ENCODE peak calls at places on chromosomes 11 and 22, in nine cellular contexts. D is ascending aorta, Q is tibial nerve, K is endothelial cell, P is progenitor cell of endocrine pancreas, L is GM23338, V is GM12878, C is IMR-90, Y is pancreas. O is an unnamed sample.

GRCh38 chr11:116879789-116880402 is 42.5 kb upstream of the APOA1 start:
- DNase-seq in D (no peak), Q (peak), K (peak), P (no peak), L (peak), V (peak), C (peak), Y (no peak), O (no peak)

GRCh38 chr11:79902493-79902892 is 461.7 kb upstream of the TENM4 start:
- DNase-seq in D (no peak), Q (no peak), K (no peak), P (no peak), L (no peak), V (no peak), C (peak), Y (no peak), O (no peak)

GRCh38 chr11:46856605-46857339 is 10.7 kb upstream of the CKAP5 start:
- DNase-seq in D (no peak), Q (no peak), K (no peak), P (no peak), L (no peak), V (no peak), C (no peak), Y (no peak), O (no peak)

GRCh38 chr11:6203327-6203726 is 2.0 kb upstream of the C11orf42 start:
- DNase-seq in D (no peak), Q (no peak), K (no peak), P (no peak), L (no peak), V (peak), C (no peak), Y (no peak), O (no peak)

GRCh38 chr22:46923394-46923793 is 160.9 kb downstream of the TBC1D22A start:
- DNase-seq in D (no peak), Q (no peak), K (no peak), P (no peak), L (no peak), V (no peak), C (no peak), Y (no peak), O (no peak)

GRCh38 chr22:49324527-49325491 is 502.9 kb downstream of the BRD1 start:
- DNase-seq in D (no peak), Q (no peak), K (no peak), P (peak), L (no peak), V (no peak), C (no peak), Y (peak), O (no peak)

GRCh38 chr22:46407748-46408147 is 72.2 kb downstream of the TRMU start:
- DNase-seq in D (no peak), Q (no peak), K (no peak), P (no peak), L (no peak), V (no peak), C (no peak), Y (no peak), O (no peak)

GRCh38 chr11:35714882-35715612 is 52.5 kb downstream of the TRIM44 start:
- DNase-seq in D (no peak), Q (no peak), K (no peak), P (no peak), L (no peak), V (peak), C (peak), Y (no peak), O (no peak)

GRCh38 chr11:73249858-73250773 is 22.0 kb upstream of the P2RY6 start:
- DNase-seq in D (no peak), Q (no peak), K (no peak), P (no peak), L (no peak), V (no peak), C (no peak), Y (no peak), O (no peak)

GRCh38 chr11:73249304-73249703 is 22.8 kb upstream of the P2RY6 start:
- DNase-seq in D (no peak), Q (no peak), K (no peak), P (no peak), L (no peak), V (peak), C (peak), Y (no peak), O (no peak)

GRCh38 chr11:73248526-73249185 is 23.5 kb upstream of the P2RY6 start:
- DNase-seq in D (no peak), Q (no peak), K (no peak), P (no peak), L (no peak), V (no peak), C (no peak), Y (no peak), O (no peak)

GRCh38 chr11:73257342-73258103 is 14.6 kb upstream of the P2RY6 start:
- DNase-seq in D (no peak), Q (peak), K (no peak), P (no peak), L (peak), V (no peak), C (peak), Y (no peak), O (no peak)

GRCh38 chr11:73252577-73253191 is 19.5 kb upstream of the P2RY6 start:
- DNase-seq in D (no peak), Q (no peak), K (no peak), P (no peak), L (peak), V (no peak), C (no peak), Y (no peak), O (no peak)
- TF ChIP-seq CTCF in D (no peak), Q (no peak), K (peak), P (peak), L (peak), V (peak), C (no peak), Y (no peak), O (peak)

GRCh38 chr11:126547161-126547560 is 191.7 kb downstream of the ST3GAL4 start:
- DNase-seq in D (no peak), Q (no peak), K (no peak), P (no peak), L (no peak), V (no peak), C (peak), Y (no peak), O (no peak)
- TF ChIP-seq CTCF in D (no peak), Q (no peak), K (no peak), P (no peak), L (no peak), V (no peak), C (no peak), Y (no peak), O (no peak)

GRCh38 chr11:15936011-15936410 is 420.3 kb downstream of the SOX6 start:
- DNase-seq in D (no peak), Q (no peak), K (no peak), P (no peak), L (no peak), V (no peak), C (no peak), Y (no peak), O (no peak)
- TF ChIP-seq CTCF in D (no peak), Q (no peak), K (no peak), P (no peak), L (no peak), V (no peak), C (no peak), Y (no peak), O (no peak)

GRCh38 chr22:44358723-44359440 is 46.1 kb upstream of the SHISAL1 start:
- DNase-seq in D (no peak), Q (no peak), K (no peak), P (no peak), L (no peak), V (no peak), C (no peak), Y (peak), O (peak)

GRCh38 chr22:44359496-44360110 is 46.9 kb upstream of the SHISAL1 start:
- DNase-seq in D (no peak), Q (no peak), K (no peak), P (no peak), L (no peak), V (no peak), C (no peak), Y (peak), O (peak)

GRCh38 chr22:44357962-44358553 is 45.3 kb upstream of the SHISAL1 start:
- DNase-seq in D (no peak), Q (no peak), K (no peak), P (no peak), L (no peak), V (no peak), C (peak), Y (peak), O (peak)

GRCh38 chr22:44355688-44356070 is 42.9 kb upstream of the SHISAL1 start:
- DNase-seq in D (no peak), Q (no peak), K (no peak), P (no peak), L (no peak), V (no peak), C (no peak), Y (peak), O (no peak)

DNA sequence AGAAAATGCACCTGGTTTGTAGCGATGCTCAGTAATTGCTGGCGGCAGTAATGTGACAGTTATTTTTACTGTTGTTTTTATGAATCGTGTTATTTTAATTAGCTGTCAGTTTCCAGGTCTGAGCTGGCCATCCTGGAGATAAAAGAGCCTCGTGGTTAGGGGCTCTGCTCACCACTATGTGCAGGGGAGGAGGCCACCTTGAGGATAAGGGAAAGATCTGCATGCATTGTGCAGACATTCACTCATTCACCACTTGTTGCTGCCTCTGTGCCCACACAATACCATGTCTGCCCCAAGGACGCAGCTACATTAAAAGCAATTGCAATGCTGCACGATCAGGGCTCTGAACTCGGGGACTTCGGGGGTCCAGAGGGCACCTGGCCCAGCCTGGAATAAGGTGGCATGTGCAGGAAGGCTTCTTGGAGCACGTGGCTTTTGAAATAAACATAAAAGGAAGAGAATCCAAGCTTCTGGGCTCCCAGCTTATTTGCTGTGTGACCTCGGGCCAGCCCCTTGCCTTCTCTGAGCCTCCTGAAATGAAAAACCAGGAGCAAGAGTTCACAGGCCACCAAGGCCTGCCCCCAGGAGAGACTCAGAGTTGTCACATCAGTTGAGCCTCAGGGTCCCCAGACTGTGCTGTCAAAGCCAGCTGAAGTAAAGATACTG is 44.7 kb upstream of the SHISAL1 start:
- DNase-seq in D (no peak), Q (no peak), K (no peak), P (no peak), L (peak), V (no peak), C (no peak), Y (peak), O (no peak)
- TF ChIP-seq CTCF in D (no peak), Q (no peak), K (no peak), P (no peak), L (peak), V (no peak), C (peak), Y (no peak), O (no peak)

DNA sequence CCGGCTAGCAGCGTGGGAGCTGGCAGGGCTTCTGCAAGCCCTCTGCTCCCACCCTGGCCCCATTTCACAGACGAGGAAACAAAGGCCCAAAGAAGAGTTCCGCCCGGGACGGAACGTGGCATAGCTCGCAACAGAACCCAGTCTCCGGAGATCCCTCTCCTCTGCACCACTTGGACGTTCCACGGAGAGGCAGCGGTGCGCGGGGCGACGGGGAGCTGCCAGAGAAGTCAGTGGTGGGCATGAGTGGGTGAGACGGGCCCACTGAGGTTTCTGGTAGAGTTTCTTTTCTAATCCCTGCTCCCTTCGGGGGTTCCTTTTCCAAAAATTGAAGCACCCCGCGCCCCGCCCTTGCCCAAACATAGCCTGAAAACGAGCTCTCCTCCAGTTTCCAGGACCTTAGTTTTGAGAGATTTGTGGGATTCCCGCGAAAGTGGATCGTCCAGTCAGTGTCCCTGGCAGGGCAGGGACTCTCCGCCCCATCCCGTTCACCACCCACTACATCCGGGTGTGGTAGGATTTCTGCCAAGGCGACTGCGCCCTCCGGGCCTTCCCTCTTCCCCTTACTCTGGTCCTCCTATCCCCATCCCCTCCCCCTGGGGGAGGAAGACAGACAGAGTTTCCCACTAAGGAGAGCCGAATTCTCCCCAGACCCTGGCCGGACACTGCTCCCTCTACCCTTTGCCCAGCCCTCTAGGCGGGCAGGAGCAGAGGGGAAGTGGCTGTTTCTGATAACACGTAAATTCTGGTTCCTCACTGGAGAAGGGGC is 764 bp upstream of the NECTIN1 start:
- DNase-seq in D (no peak), Q (peak), K (no peak), P (no peak), L (peak), V (no peak), C (peak), Y (peak), O (no peak)
- TF ChIP-seq CTCF in D (no peak), Q (no peak), K (peak), P (peak), L (no peak), V (no peak), C (no peak), Y (no peak), O (peak)

DNA sequence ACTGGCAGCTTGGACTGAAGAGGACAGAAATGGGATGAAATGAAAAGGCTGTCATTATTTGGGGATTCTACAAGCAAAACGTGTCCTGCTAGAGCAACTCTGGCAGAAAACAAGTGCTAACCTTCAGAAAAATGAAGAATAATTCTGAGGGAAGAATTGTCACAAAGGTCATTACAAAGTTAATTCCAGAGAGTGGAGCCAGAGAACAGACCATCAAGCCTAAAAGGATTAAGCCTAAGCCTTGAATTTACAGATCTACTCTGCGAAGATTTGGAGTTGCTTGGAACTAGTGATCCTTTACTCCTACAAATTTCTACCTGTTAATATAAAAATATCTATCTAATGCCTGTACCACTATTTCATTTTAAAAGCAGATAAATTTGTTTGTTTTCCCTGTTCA is 1077.3 kb upstream of the CNTN5 start:
- DNase-seq in D (no peak), Q (no peak), K (no peak), P (no peak), L (peak), V (no peak), C (no peak), Y (no peak), O (no peak)
- TF ChIP-seq CTCF in D (no peak), Q (no peak), K (no peak), P (no peak), L (no peak), V (no peak), C (no peak), Y (no peak), O (no peak)

O was measured in glutamatergic neuron.